ENCODE peak calls at places on chromosomes 2 and 18, in six cellular contexts. H is left cardiac atrium; D is left lung; A is activated naive CD4-positive, alpha-beta T cell treated with anti-CD3 and anti-CD28 coated beads, Interleukin-2, amount 50 U/mL, for 72 hours; W is aorta; Y is T-helper 17 cell. M is an unnamed sample.

GRCh38 chr2:240324312-240325005 is 111.0 kb upstream of the GPC1 start:
- ATAC-seq in Y (no peak), W (no peak), H (no peak), D (no peak), A (no peak), M (no peak)

GRCh38 chr2:168583710-168584521 is 127.8 kb downstream of the CERS6 start:
- ATAC-seq in D (no peak), W (no peak), H (peak), Y (no peak), A (peak), M (no peak)

GRCh38 chr2:8346706-8347430 is 335.0 kb upstream of the ID2 start:
- ATAC-seq in A (no peak), H (no peak), Y (no peak), D (no peak), W (no peak), M (no peak)

GRCh38 chr2:193461431-193461946 is 1266.8 kb upstream of the TMEFF2 start:
- ATAC-seq in H (no peak), A (no peak), W (no peak), Y (no peak), D (no peak), M (peak)

GRCh38 chr2:176910828-176911227 is 301.8 kb upstream of the HNRNPA3 start:
- ATAC-seq in H (no peak), D (no peak), W (no peak), A (no peak), Y (no peak), M (no peak)

GRCh38 chr2:102120261-102121259 is 22.0 kb upstream of the IL1R1 start:
- ATAC-seq in H (no peak), W (no peak), Y (no peak), A (no peak), D (peak), M (peak)

GRCh38 chr2:241965931-241966412 is 96.4 kb downstream of the RTP5 start:
- ATAC-seq in W (no peak), A (peak), D (peak), H (peak), Y (peak), M (peak)

GRCh38 chr2:70981866-70982810 is 3.7 kb downstream of the ANKRD53 start:
- ATAC-seq in A (no peak), D (no peak), H (no peak), W (no peak), Y (no peak), M (no peak)

GRCh38 chr2:84038866-84039265 is 420.2 kb downstream of the SUCLG1 start:
- ATAC-seq in A (no peak), D (no peak), Y (no peak), W (no peak), H (no peak), M (no peak)

GRCh38 chr2:190110699-190111098 is 48.2 kb upstream of the MSTN start:
- ATAC-seq in H (no peak), D (no peak), A (no peak), Y (no peak), W (no peak), M (no peak)

GRCh38 chr18:5518899-5519371 is 24.9 kb downstream of the EPB41L3 start:
- ATAC-seq in A (no peak), D (no peak), W (peak), H (peak), Y (no peak), M (no peak)

GRCh38 chr2:98912221-98912851 is 23.7 kb downstream of the CRACDL start:
- ATAC-seq in D (peak), Y (peak), W (peak), H (peak), A (peak), M (no peak)

GRCh38 chr2:86566158-86566827 is 3.0 kb upstream of the CHMP3 start:
- ATAC-seq in A (no peak), Y (no peak), H (peak), D (no peak), W (no peak), M (no peak)

GRCh38 chr2:14633031-14633430 is 514 bp downstream of the LRATD1 start:
- ATAC-seq in H (no peak), D (no peak), A (peak), Y (no peak), W (no peak), M (no peak)

GRCh38 chr2:234464291-234464645 is 32.6 kb downstream of the ARL4C start:
- ATAC-seq in Y (no peak), W (no peak), A (peak), D (no peak), H (no peak), M (peak)

GRCh38 chr2:6203297-6203959 is 511.2 kb downstream of the SOX11 start:
- ATAC-seq in W (no peak), H (no peak), A (no peak), Y (no peak), D (peak), M (no peak)

GRCh38 chr2:126990200-126990599 is 91.5 kb downstream of the TEX51 start:
- ATAC-seq in H (no peak), A (no peak), Y (no peak), W (no peak), D (peak), M (no peak)

GRCh38 chr2:26516781-26517180 is 38.9 kb upstream of the OTOF start:
- ATAC-seq in D (no peak), Y (no peak), A (no peak), W (no peak), H (no peak), M (no peak)

GRCh38 chr2:37154790-37155189 is 2.0 kb downstream of the EIF2AK2 start:
- ATAC-seq in Y (no peak), A (no peak), D (no peak), W (no peak), H (no peak), M (no peak)

GRCh38 chr18:32378705-32379104 is 92.0 kb downstream of the GAREM1 start:
- ATAC-seq in A (no peak), W (no peak), H (peak), Y (no peak), D (peak), M (no peak)

GRCh38 chr18:36158261-36158867 is 28.7 kb downstream of the ELP2 start:
- ATAC-seq in H (no peak), A (no peak), D (peak), Y (no peak), W (no peak), M (no peak)

GRCh38 chr18:34510926-34511325 is 199.2 kb upstream of the DTNA start:
- ATAC-seq in W (no peak), A (no peak), H (no peak), D (no peak), Y (no peak), M (no peak)

GRCh38 chr2:2647156-2647555 is 316.1 kb upstream of the MYT1L start:
- ATAC-seq in A (peak), Y (no peak), W (no peak), D (no peak), H (no peak), M (no peak)

GRCh38 chr2:144519934-144520717 is at the start of gene ZEB2:
- ATAC-seq in Y (peak), A (no peak), H (peak), W (peak), D (peak), M (no peak)

GRCh38 chr2:29117636-29118303 is 2.6 kb downstream of the CLIP4 start:
- ATAC-seq in Y (no peak), W (no peak), A (no peak), H (no peak), D (peak), M (no peak)

GRCh38 chr2:9753276-9753600 is 90.0 kb upstream of the TAF1B start:
- ATAC-seq in W (peak), D (peak), H (peak), Y (peak), A (peak), M (peak)

GRCh38 chr2:48529676-48530032 is 300 bp upstream of the STON1 start:
- ATAC-seq in Y (peak), W (peak), A (no peak), H (peak), D (no peak), M (no peak)

GRCh38 chr2:144595686-144596073 is 75.8 kb upstream of the ZEB2 start:
- ATAC-seq in A (no peak), W (no peak), D (no peak), H (no peak), Y (no peak), M (no peak)

GRCh38 chr2:191463790-191464189 is 214.1 kb upstream of the NABP1 start:
- ATAC-seq in D (no peak), W (no peak), Y (no peak), H (no peak), A (no peak), M (no peak)

GRCh38 chr2:104769096-104769495 is 84.8 kb upstream of the POU3F3 start:
- ATAC-seq in A (no peak), H (no peak), Y (no peak), W (no peak), D (no peak), M (no peak)

GRCh38 chr2:216882876-216883275 is 23.0 kb upstream of the TNP1 start:
- ATAC-seq in H (peak), A (no peak), D (no peak), W (no peak), Y (no peak), M (no peak)

GRCh38 chr2:28375236-28375635 is 17.4 kb upstream of the FOSL2 start:
- ATAC-seq in Y (no peak), D (no peak), W (no peak), A (no peak), H (no peak), M (no peak)

GRCh38 chr2:191115801-191116200 is 35.0 kb downstream of the STAT4 start:
- ATAC-seq in H (no peak), D (no peak), A (peak), W (no peak), Y (peak), M (peak)

GRCh38 chr18:57426187-57426586 is 9.0 kb upstream of the ONECUT2 start:
- ATAC-seq in A (peak), Y (no peak), H (no peak), D (no peak), W (no peak), M (peak)

GRCh38 chr2:176187306-176188217 is 906 bp upstream of the HOXD1 start:
- ATAC-seq in D (peak), Y (no peak), W (peak), H (peak), A (peak), M (no peak)

GRCh38 chr2:220736778-220737177 is 835.3 kb downstream of the EPHA4 start:
- ATAC-seq in H (no peak), A (no peak), Y (no peak), W (peak), D (no peak), M (no peak)

GRCh38 chr2:138760693-138761092 is 19.5 kb downstream of the NXPH2 start:
- ATAC-seq in H (peak), D (no peak), W (no peak), A (no peak), Y (no peak), M (no peak)

GRCh38 chr2:220043155-220043992 is 415.9 kb downstream of the SLC4A3 start:
- ATAC-seq in W (no peak), A (no peak), H (no peak), D (no peak), Y (no peak), M (no peak)

M was measured in activated CD4-positive, CD25-positive, alpha-beta regulatory T cell treated with anti-CD3 and anti-CD28 coated beads, Interleukin-2, amount 50 U/mL, for 24 hours.